ENCODE peak calls at places on chromosomes 3 and 15, in four cellular contexts. P is vagina, Q is HCT116, R is body of pancreas. T is an unnamed sample.

GRCh38 chr3:138186216-138186615 is 885 bp upstream of the ARMC8 start:
- DNase-seq in R (no peak), P (no peak), Q (peak), T (no peak)

GRCh38 chr3:173970206-173970605 is 572.7 kb downstream of the NLGN1 start:
- DNase-seq in P (no peak), Q (no peak), R (no peak), T (no peak)

GRCh38 chr3:120203016-120203415 is 82.0 kb downstream of the GPR156 start:
- DNase-seq in Q (no peak), P (no peak), R (peak), T (peak)

GRCh38 chr3:64289622-64290021 is 64.4 kb upstream of the PRICKLE2 start:
- DNase-seq in P (no peak), R (no peak), Q (no peak), T (no peak)

GRCh38 chr3:86830566-86830965 is 160.4 kb downstream of the VGLL3 start:
- DNase-seq in Q (no peak), R (no peak), P (no peak), T (no peak)

GRCh38 chr3:55484191-55484644 is 2.9 kb downstream of the WNT5A start:
- DNase-seq in R (no peak), Q (no peak), P (no peak), T (no peak)

GRCh38 chr15:63669074-63669473 is 71.9 kb downstream of the FBXL22 start:
- DNase-seq in Q (no peak), R (no peak), P (no peak), T (no peak)

GRCh38 chr3:148309390-148310035 is 388.2 kb upstream of the AGTR1 start:
- DNase-seq in Q (peak), P (no peak), R (peak), T (no peak)

GRCh38 chr15:48447657-48448056 is 116.4 kb downstream of the DUT start:
- DNase-seq in Q (no peak), R (no peak), P (no peak), T (no peak)

GRCh38 chr15:85692873-85693272 is 101.9 kb downstream of the KLHL25 start:
- DNase-seq in Q (no peak), R (no peak), P (no peak), T (no peak)

GRCh38 chr15:48547305-48547704 is 98.2 kb downstream of the FBN1 start:
- DNase-seq in Q (no peak), P (no peak), R (no peak), T (no peak)

GRCh38 chr3:115758076-115758763 is 134.9 kb downstream of the GAP43 start:
- DNase-seq in R (no peak), P (no peak), Q (no peak), T (no peak)

GRCh38 chr3:183692436-183692835 is 5.2 kb upstream of the YEATS2 start:
- DNase-seq in R (no peak), Q (no peak), P (no peak), T (no peak)

GRCh38 chr3:151479452-151479851 is 18.6 kb upstream of the IGSF10 start:
- DNase-seq in R (no peak), P (no peak), Q (no peak), T (no peak)

GRCh38 chr15:88913017-88913849 is at the start of gene MFGE8:
- DNase-seq in R (peak), P (no peak), Q (no peak), T (no peak)

GRCh38 chr3:18645603-18646002 is 220.5 kb upstream of the SATB1 start:
- DNase-seq in P (no peak), R (no peak), Q (no peak), T (no peak)

GRCh38 chr15:45149060-45149459 is 19.3 kb downstream of the DUOX1 start:
- DNase-seq in P (no peak), Q (no peak), R (no peak), T (no peak)

GRCh38 chr3:14780927-14781507 is 37.7 kb upstream of the FGD5 start:
- DNase-seq in P (no peak), Q (peak), R (peak), T (peak)

GRCh38 chr3:127831723-127832172 is 9.4 kb upstream of the MGLL start:
- DNase-seq in Q (no peak), R (peak), P (no peak), T (no peak)

GRCh38 chr15:86394866-86395265 is 315.2 kb downstream of the AGBL1 start:
- DNase-seq in P (no peak), Q (no peak), R (no peak), T (no peak)

GRCh38 chr3:126358038-126358815 is 1.0 kb upstream of the KLF15 start:
- DNase-seq in R (peak), P (no peak), Q (no peak), T (no peak)

GRCh38 chr3:27556854-27557253 is 72.7 kb upstream of the SLC4A7 start:
- DNase-seq in P (no peak), R (no peak), Q (no peak), T (no peak)

GRCh38 chr15:31212956-31213694 is 111.6 kb upstream of the TRPM1 start:
- DNase-seq in R (no peak), Q (no peak), P (no peak), T (no peak)

GRCh38 chr3:22536582-22536981 is 666.5 kb upstream of the UBE2E2 start:
- DNase-seq in R (no peak), P (no peak), Q (no peak), T (no peak)

GRCh38 chr15:57496946-57497944 is 94.5 kb upstream of the MYZAP start:
- DNase-seq in Q (no peak), P (peak), R (peak), T (no peak)

GRCh38 chr3:44762690-44763089 is 1.1 kb downstream of the KIF15 start:
- DNase-seq in R (no peak), Q (no peak), P (no peak), T (no peak)

GRCh38 chr3:149879872-149880271 is 66.9 kb downstream of the RNF13 start:
- DNase-seq in R (peak), P (no peak), Q (peak), T (no peak)

GRCh38 chr3:133712017-133712416 is 34.2 kb upstream of the TF start:
- DNase-seq in P (peak), Q (no peak), R (no peak), T (no peak)

GRCh38 chr3:66133050-66133757 is 87.6 kb upstream of the SLC25A26 start:
- DNase-seq in Q (no peak), P (no peak), R (no peak), T (no peak)

GRCh38 chr3:50586763-50587070 is 17.4 kb downstream of the HEMK1 start:
- DNase-seq in Q (no peak), R (no peak), P (no peak), T (no peak)

GRCh38 chr15:25587616-25588340 is 149.0 kb upstream of the UBE3A start:
- DNase-seq in P (no peak), R (no peak), Q (no peak), T (no peak)

GRCh38 chr3:87191641-87192040 is 35.5 kb upstream of the CHMP2B start:
- DNase-seq in Q (no peak), R (no peak), P (no peak), T (no peak)

GRCh38 chr3:182438398-182438797 is 354.9 kb upstream of the ATP11B start:
- DNase-seq in Q (no peak), P (no peak), R (no peak), T (no peak)

GRCh38 chr3:58329922-58330413 is 2.7 kb upstream of the PXK start:
- DNase-seq in Q (no peak), R (no peak), P (no peak), T (no peak)

GRCh38 chr3:58334013-58334321 is 1.3 kb downstream of the PXK start:
- DNase-seq in Q (no peak), R (no peak), P (no peak), T (no peak)

GRCh38 chr3:58331593-58332152 is 1.0 kb upstream of the PXK start:
- DNase-seq in Q (no peak), P (no peak), R (no peak), T (no peak)

GRCh38 chr3:58333206-58334012 is 717 bp downstream of the PXK start:
- DNase-seq in R (no peak), Q (no peak), P (no peak), T (no peak)

GRCh38 chr3:58332575-58333179 is at the start of gene PXK:
- DNase-seq in P (no peak), Q (peak), R (peak), T (peak)
- TF ChIP-seq POLR2A in P (peak), Q (no peak), R (peak), T (no peak)

GRCh38 chr15:68924866-68925599 is 5.3 kb upstream of the SPESP1 start:
- DNase-seq in Q (peak), P (no peak), R (peak), T (peak)

GRCh38 chr15:68935400-68935937 is 5.1 kb downstream of the SPESP1 start:
- DNase-seq in R (no peak), Q (no peak), P (no peak), T (no peak)

GRCh38 chr15:68930268-68931022 is at the start of gene SPESP1:
- DNase-seq in P (no peak), Q (no peak), R (peak), T (no peak)
- TF ChIP-seq POLR2A in P (no peak), Q (no peak), R (no peak), T (no peak)

GRCh38 chr15:75779504-75779903 is 63.7 kb upstream of the UBE2Q2 start:
- DNase-seq in Q (no peak), R (no peak), P (peak), T (no peak)

GRCh38 chr15:75775296-75776074 is 62.8 kb upstream of the CSPG4 start:
- DNase-seq in P (no peak), Q (peak), R (no peak), T (no peak)

GRCh38 chr15:75776075-75776443 is 63.4 kb upstream of the CSPG4 start:
- DNase-seq in Q (peak), R (no peak), P (no peak), T (no peak)
- TF ChIP-seq POLR2A in Q (no peak), R (no peak), P (no peak), T (no peak)

DNA sequence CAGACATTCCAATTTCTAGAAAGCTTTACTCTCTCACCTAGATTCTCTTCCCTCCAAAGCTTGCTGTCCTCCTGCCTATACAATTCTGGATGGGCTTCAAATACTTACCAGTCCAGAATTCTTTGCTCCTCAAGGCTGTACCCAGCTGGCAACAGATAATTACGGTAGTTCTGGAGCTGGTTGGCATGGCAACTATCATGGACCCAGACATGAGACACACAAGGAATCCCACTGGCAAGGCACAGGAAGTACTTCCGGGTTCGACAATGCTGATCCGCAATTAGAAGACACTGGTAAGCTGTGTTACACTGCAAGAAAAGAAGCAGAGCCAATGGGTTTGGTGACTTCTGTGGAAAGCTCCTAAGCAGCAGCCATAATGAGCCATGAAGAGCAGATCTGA is 37.9 kb downstream of the TUBGCP4 start:
- DNase-seq in Q (no peak), R (peak), P (no peak), T (no peak)
- TF ChIP-seq POLR2A in Q (no peak), R (no peak), P (no peak), T (no peak)

GRCh38 chr3:124032881-124033359 is 41.0 kb upstream of the ROPN1 start:
- DNase-seq in P (no peak), Q (peak), R (peak), T (peak)
- TF ChIP-seq POLR2A in P (no peak), Q (no peak), R (no peak), T (peak)

GRCh38 chr3:113746955-113747718 is at the start of gene ATP6V1A:
- DNase-seq in P (peak), Q (no peak), R (peak), T (peak)
- TF ChIP-seq POLR2A in P (peak), Q (no peak), R (no peak), T (peak)

T was measured in H54.